ENCODE peak calls at places on chromosomes 16 and 17, in seven cellular contexts. One of them, this sample, is unnamed. For H3K4me1, the result is how much of the 10 kb centered on the place peaks cover.

GRCh38 chr16:49382916-49383315 is 9.3 kb downstream of the C16orf78 start:
- DNase-seq in transverse colon: peak
- DNase-seq in left ventricle myocardium inferior: no peak
- DNase-seq in CD8-positive, alpha-beta T cell: no peak
- DNase-seq in esophagus squamous epithelium: no peak
- DNase-seq in A549: no peak
- DNase-seq in Panc1: no peak
- DNase-seq in this sample: no peak

GRCh38 chr17:50787106-50787505 is 19.8 kb upstream of the ANKRD40CL start:
- DNase-seq in transverse colon: no peak
- DNase-seq in left ventricle myocardium inferior: no peak
- DNase-seq in CD8-positive, alpha-beta T cell: no peak
- DNase-seq in esophagus squamous epithelium: no peak
- DNase-seq in A549: no peak
- DNase-seq in Panc1: no peak
- DNase-seq in this sample: no peak

GRCh38 chr17:49520386-49521087 is 25.4 kb downstream of the NGFR start:
- DNase-seq in transverse colon: no peak
- DNase-seq in left ventricle myocardium inferior: no peak
- DNase-seq in CD8-positive, alpha-beta T cell: no peak
- DNase-seq in esophagus squamous epithelium: no peak
- DNase-seq in A549: no peak
- DNase-seq in Panc1: no peak
- DNase-seq in this sample: no peak

GRCh38 chr17:13642188-13642587 is 40.5 kb upstream of the HS3ST3A1 start:
- DNase-seq in transverse colon: no peak
- DNase-seq in left ventricle myocardium inferior: no peak
- DNase-seq in CD8-positive, alpha-beta T cell: no peak
- DNase-seq in esophagus squamous epithelium: no peak
- DNase-seq in A549: no peak
- DNase-seq in Panc1: no peak
- DNase-seq in this sample: no peak

GRCh38 chr17:79659376-79659775 is 48.5 kb upstream of the RBFOX3 start:
- DNase-seq in transverse colon: no peak
- DNase-seq in left ventricle myocardium inferior: no peak
- DNase-seq in CD8-positive, alpha-beta T cell: no peak
- DNase-seq in esophagus squamous epithelium: no peak
- DNase-seq in A549: no peak
- DNase-seq in Panc1: no peak
- DNase-seq in this sample: no peak

GRCh38 chr16:88315543-88316105 is 67.1 kb upstream of the ZNF469 start:
- DNase-seq in transverse colon: peak
- DNase-seq in left ventricle myocardium inferior: peak
- DNase-seq in CD8-positive, alpha-beta T cell: no peak
- DNase-seq in esophagus squamous epithelium: no peak
- DNase-seq in A549: peak
- DNase-seq in Panc1: no peak
- DNase-seq in this sample: peak

GRCh38 chr16:49701867-49702494 is 153.9 kb downstream of the ZNF423 start:
- DNase-seq in transverse colon: peak
- DNase-seq in left ventricle myocardium inferior: peak
- DNase-seq in CD8-positive, alpha-beta T cell: no peak
- DNase-seq in esophagus squamous epithelium: no peak
- DNase-seq in A549: no peak
- DNase-seq in Panc1: no peak
- DNase-seq in this sample: peak

GRCh38 chr16:50185005-50185505 is 31.9 kb downstream of the TENT4B start:
- DNase-seq in transverse colon: no peak
- DNase-seq in left ventricle myocardium inferior: no peak
- DNase-seq in CD8-positive, alpha-beta T cell: no peak
- DNase-seq in esophagus squamous epithelium: no peak
- DNase-seq in A549: no peak
- DNase-seq in Panc1: no peak
- DNase-seq in this sample: no peak

GRCh38 chr17:67619555-67619954 is 98.2 kb upstream of the NOL11 start:
- DNase-seq in transverse colon: no peak
- DNase-seq in left ventricle myocardium inferior: no peak
- DNase-seq in CD8-positive, alpha-beta T cell: no peak
- DNase-seq in esophagus squamous epithelium: no peak
- DNase-seq in A549: no peak
- DNase-seq in Panc1: no peak
- DNase-seq in this sample: no peak

GRCh38 chr17:48247038-48247437 is 139.5 kb downstream of the SNX11 start:
- DNase-seq in transverse colon: no peak
- DNase-seq in left ventricle myocardium inferior: no peak
- DNase-seq in CD8-positive, alpha-beta T cell: no peak
- DNase-seq in esophagus squamous epithelium: no peak
- DNase-seq in A549: peak
- DNase-seq in Panc1: no peak
- DNase-seq in this sample: no peak

GRCh38 chr17:42122371-42123303 is at the start of gene HSPB9:
- DNase-seq in transverse colon: peak
- DNase-seq in left ventricle myocardium inferior: peak
- DNase-seq in CD8-positive, alpha-beta T cell: no peak
- DNase-seq in esophagus squamous epithelium: no peak
- DNase-seq in A549: no peak
- DNase-seq in Panc1: no peak
- DNase-seq in this sample: peak

GRCh38 chr16:77888786-77889185 is 100.4 kb downstream of the VAT1L start:
- DNase-seq in transverse colon: no peak
- DNase-seq in left ventricle myocardium inferior: no peak
- DNase-seq in CD8-positive, alpha-beta T cell: no peak
- DNase-seq in esophagus squamous epithelium: no peak
- DNase-seq in A549: no peak
- DNase-seq in Panc1: no peak
- DNase-seq in this sample: no peak

GRCh38 chr17:5544115-5544514 is 40.2 kb downstream of the NLRP1 start:
- DNase-seq in transverse colon: no peak
- DNase-seq in left ventricle myocardium inferior: no peak
- DNase-seq in CD8-positive, alpha-beta T cell: no peak
- DNase-seq in esophagus squamous epithelium: no peak
- DNase-seq in A549: no peak
- DNase-seq in Panc1: no peak
- DNase-seq in this sample: no peak

DNA sequence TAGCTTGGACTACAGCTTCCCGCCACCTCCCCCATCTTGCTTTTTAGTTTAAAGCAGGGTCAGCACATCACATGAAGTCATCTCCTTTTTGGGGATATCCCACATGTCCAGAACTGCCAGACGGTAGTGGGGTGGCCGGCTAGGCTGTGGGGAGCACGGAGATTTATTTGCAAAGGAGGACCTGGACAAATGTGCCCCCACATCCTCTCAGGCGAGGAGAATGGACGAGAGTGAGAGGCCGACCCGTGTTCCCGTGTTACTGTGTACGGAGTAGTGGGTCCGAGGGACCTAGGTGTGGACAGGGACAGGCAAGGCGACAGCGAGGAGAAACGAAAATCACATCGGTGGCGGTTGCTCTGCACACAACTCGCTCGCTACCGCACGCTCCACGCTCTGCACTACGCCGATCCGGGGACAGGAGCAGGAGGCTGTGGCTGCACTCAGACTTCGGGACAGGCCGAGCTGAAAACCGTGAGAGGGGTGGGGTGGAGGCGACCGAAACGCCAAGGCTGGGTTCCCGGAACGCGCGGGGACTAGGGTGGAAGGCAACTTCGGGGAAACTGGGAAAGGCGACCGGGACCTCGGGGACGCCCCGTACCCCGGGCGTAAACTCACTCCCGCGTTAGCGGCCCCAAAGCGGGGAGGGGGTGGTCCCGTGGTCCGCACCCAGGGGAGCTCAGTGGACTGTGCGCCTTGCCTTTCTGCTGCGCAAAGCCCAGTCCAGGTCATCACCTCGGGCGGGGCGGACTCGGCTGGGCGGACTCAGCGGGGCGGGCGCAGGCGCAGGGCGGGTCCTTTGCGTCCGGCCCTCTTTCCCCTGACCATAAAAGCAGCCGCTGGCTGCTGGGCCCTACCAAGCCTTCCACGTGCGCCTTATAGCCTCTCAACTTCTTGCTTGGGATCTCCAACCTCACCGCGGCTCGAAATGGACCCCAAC is at the start of gene MT1A:
- DNase-seq in transverse colon: peak
- DNase-seq in left ventricle myocardium inferior: peak
- DNase-seq in CD8-positive, alpha-beta T cell: no peak
- DNase-seq in esophagus squamous epithelium: no peak
- DNase-seq in A549: peak
- DNase-seq in Panc1: no peak
- DNase-seq in this sample: peak
- H3K4me3 ChIP-seq in transverse colon: peak
- H3K4me3 ChIP-seq in left ventricle myocardium inferior: peak
- H3K4me3 ChIP-seq in CD8-positive, alpha-beta T cell: no peak
- H3K4me3 ChIP-seq in esophagus squamous epithelium: peak
- H3K4me3 ChIP-seq in A549: peak
- H3K4me3 ChIP-seq in Panc1: peak
- H3K4me3 ChIP-seq in this sample: no peak

GRCh38 chr16:6009151-6009550 is 911.6 kb upstream of the EEF2KMT start:
- DNase-seq in transverse colon: peak
- DNase-seq in left ventricle myocardium inferior: no peak
- DNase-seq in CD8-positive, alpha-beta T cell: no peak
- DNase-seq in esophagus squamous epithelium: no peak
- DNase-seq in A549: no peak
- DNase-seq in Panc1: no peak
- DNase-seq in this sample: peak
- TF ChIP-seq CTCF in transverse colon: no peak
- TF ChIP-seq CTCF in left ventricle myocardium inferior: no peak
- TF ChIP-seq CTCF in CD8-positive, alpha-beta T cell: no peak
- TF ChIP-seq CTCF in esophagus squamous epithelium: no peak
- TF ChIP-seq CTCF in A549: no peak
- TF ChIP-seq CTCF in Panc1: no peak
- TF ChIP-seq CTCF in this sample: no peak

GRCh38 chr16:4062212-4062802 is 53.9 kb downstream of the ADCY9 start:
- DNase-seq in transverse colon: no peak
- DNase-seq in left ventricle myocardium inferior: no peak
- DNase-seq in CD8-positive, alpha-beta T cell: no peak
- DNase-seq in esophagus squamous epithelium: no peak
- DNase-seq in A549: no peak
- DNase-seq in Panc1: no peak
- DNase-seq in this sample: no peak
- H3K4me1 ChIP-seq in transverse colon: under half
- H3K4me1 ChIP-seq in left ventricle myocardium inferior: under half
- H3K4me1 ChIP-seq in CD8-positive, alpha-beta T cell: under half
- H3K4me1 ChIP-seq in esophagus squamous epithelium: under half
- H3K4me1 ChIP-seq in A549: under half
- H3K4me1 ChIP-seq in Panc1: under half
- H3K4me1 ChIP-seq in this sample: under half

DNA sequence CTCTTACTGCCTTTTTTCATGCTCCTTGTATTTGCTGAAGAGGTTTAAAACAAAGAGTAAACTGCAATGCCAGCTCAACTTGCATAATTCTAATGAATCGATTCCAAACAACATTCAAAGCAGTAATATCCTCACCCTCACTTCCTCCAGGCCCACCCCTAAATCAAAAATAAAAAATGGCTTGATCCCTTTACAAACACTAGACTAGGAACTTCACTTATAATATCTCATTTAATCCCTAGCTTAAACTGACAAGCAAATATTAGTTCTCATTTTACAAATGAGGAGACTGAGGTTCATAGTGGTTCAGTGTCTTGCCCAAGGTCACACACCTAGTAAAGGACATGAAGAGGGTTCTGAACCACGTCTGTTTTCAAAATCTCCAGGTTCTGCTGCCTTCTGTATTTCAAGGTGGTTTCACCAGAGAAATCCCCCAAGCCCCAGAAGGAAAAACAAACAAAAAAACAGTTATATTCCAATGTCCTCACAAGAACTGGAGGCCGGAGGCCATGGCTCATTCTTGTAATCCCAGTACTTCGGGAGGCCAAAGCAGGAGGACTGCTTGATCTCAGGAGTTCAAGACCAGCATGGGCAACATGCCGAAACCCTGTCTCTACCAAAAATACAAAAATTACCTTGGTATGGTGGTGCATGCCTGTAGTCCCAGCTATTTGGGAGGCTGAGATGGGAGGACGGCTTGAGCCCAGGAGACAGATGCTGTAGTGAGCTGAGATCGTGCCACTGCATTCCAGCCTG is 80.3 kb upstream of the GRIN2A start:
- DNase-seq in transverse colon: no peak
- DNase-seq in left ventricle myocardium inferior: no peak
- DNase-seq in CD8-positive, alpha-beta T cell: no peak
- DNase-seq in esophagus squamous epithelium: no peak
- DNase-seq in A549: no peak
- DNase-seq in Panc1: no peak
- DNase-seq in this sample: no peak
- H3K4me3 ChIP-seq in transverse colon: no peak
- H3K4me3 ChIP-seq in left ventricle myocardium inferior: no peak
- H3K4me3 ChIP-seq in CD8-positive, alpha-beta T cell: no peak
- H3K4me3 ChIP-seq in esophagus squamous epithelium: no peak
- H3K4me3 ChIP-seq in A549: no peak
- H3K4me3 ChIP-seq in Panc1: no peak
- H3K4me3 ChIP-seq in this sample: no peak

DNA sequence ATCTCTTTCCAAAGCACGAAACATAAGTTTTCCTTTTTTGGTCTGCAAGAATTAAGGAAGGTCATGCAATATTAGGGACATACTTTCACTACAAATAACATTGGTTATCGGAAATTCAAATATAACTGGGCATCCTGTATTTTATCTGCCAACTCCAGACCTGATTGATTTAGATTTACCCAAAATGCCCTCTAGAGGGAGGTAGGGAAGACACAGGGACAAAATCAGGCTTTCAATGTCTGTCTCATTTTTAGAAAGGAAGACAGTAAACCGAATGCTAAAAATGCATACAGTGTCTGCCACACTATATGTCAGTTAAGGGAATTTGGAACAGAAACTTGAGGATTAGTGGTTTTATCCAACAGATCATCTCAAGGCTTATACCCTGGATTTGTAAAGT is 161.7 kb upstream of the SOX9 start:
- DNase-seq in transverse colon: no peak
- DNase-seq in left ventricle myocardium inferior: no peak
- DNase-seq in CD8-positive, alpha-beta T cell: no peak
- DNase-seq in esophagus squamous epithelium: no peak
- DNase-seq in A549: peak
- DNase-seq in Panc1: no peak
- DNase-seq in this sample: no peak
- TF ChIP-seq CTCF in transverse colon: peak
- TF ChIP-seq CTCF in left ventricle myocardium inferior: peak
- TF ChIP-seq CTCF in CD8-positive, alpha-beta T cell: no peak
- TF ChIP-seq CTCF in esophagus squamous epithelium: no peak
- TF ChIP-seq CTCF in A549: peak
- TF ChIP-seq CTCF in Panc1: peak
- TF ChIP-seq CTCF in this sample: no peak

DNA sequence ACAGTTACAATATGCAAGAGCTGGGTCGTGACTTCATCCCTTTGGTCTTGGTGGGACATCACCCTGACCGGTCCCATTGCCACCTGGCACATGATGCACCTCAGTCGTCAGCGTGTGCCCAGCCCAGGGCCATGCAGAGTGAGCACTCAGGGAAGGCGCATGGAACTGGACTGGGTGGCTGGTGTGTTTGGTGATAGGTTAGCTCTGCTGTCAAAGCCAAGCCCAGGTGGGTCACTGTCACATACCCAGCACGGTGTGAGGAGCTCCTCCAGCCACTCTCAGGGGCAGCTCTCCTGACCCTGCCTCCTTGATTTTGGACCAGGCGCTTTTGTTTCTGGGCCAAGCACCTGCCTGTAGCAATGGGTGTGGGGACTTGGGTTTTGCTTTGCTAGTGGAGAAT is 180.9 kb downstream of the RAB11FIP4 start:
- DNase-seq in transverse colon: no peak
- DNase-seq in left ventricle myocardium inferior: no peak
- DNase-seq in CD8-positive, alpha-beta T cell: no peak
- DNase-seq in esophagus squamous epithelium: no peak
- DNase-seq in A549: no peak
- DNase-seq in Panc1: no peak
- DNase-seq in this sample: no peak
- H3K4me1 ChIP-seq in transverse colon: under half
- H3K4me1 ChIP-seq in left ventricle myocardium inferior: half or more
- H3K4me1 ChIP-seq in CD8-positive, alpha-beta T cell: under half
- H3K4me1 ChIP-seq in esophagus squamous epithelium: under half
- H3K4me1 ChIP-seq in A549: under half
- H3K4me1 ChIP-seq in Panc1: half or more
- H3K4me1 ChIP-seq in this sample: under half